ENCODE peak calls at places on chromosomes 6 and 20, in ten cellular contexts. E is HS-5, F is A172, W is breast epithelium, K is mucosa of gallbladder, N is MV-4-11, Q is NCI-H510A, A is SK-N-SH, J is heart left ventricle, O is coronary artery. D is an unnamed sample.

GRCh38 chr6:8743146-8743745 is 307.9 kb upstream of the SLC35B3 start:
- DNase-seq in F (peak; percentile 27), J (no peak), N (peak; percentile 37), A (no peak), O (no peak), W (no peak), K (no peak), Q (no peak), E (peak; percentile 34), D (no peak)

GRCh38 chr6:118784641-118785164 is 109.2 kb upstream of the ASF1A start:
- DNase-seq in W (peak; percentile 47), N (no peak), A (peak; percentile 33), O (no peak), E (no peak), J (peak; percentile 19), K (no peak), Q (no peak), F (no peak), D (peak; percentile 70)

GRCh38 chr6:21447987-21448386 is 145.6 kb upstream of the SOX4 start:
- DNase-seq in Q (no peak), J (no peak), O (no peak), W (no peak), A (no peak), E (no peak), N (no peak), K (no peak), F (no peak), D (no peak)

GRCh38 chr6:158039178-158039557 is 57.5 kb downstream of the SYNJ2 start:
- DNase-seq in Q (no peak), J (no peak), E (no peak), N (no peak), A (no peak), W (no peak), O (no peak), F (peak; percentile 71), K (no peak), D (no peak)

GRCh38 chr6:130359736-130360135 is 6.1 kb upstream of the TMEM200A start:
- DNase-seq in O (no peak), E (no peak), N (no peak), K (no peak), J (no peak), A (no peak), F (peak; percentile 39), Q (no peak), W (no peak), D (no peak)

GRCh38 chr6:170284126-170284773 is 6.6 kb downstream of the DLL1 start:
- DNase-seq in Q (no peak), N (no peak), E (no peak), F (no peak), A (no peak), K (no peak), O (no peak), J (no peak), W (no peak), D (no peak)

GRCh38 chr20:63978319-63979220 is 872 bp downstream of the SAMD10 start:
- DNase-seq in F (peak; percentile 39), K (peak; percentile 59), O (peak; percentile 76), A (peak; percentile 79), E (no peak), W (peak; percentile 69), N (peak; percentile 72), J (peak; percentile 86), Q (peak; percentile 86), D (peak; percentile 87)

GRCh38 chr6:53926505-53926904 is 131.7 kb downstream of the LRRC1 start:
- DNase-seq in N (no peak), W (peak; percentile 37), Q (no peak), O (no peak), A (no peak), F (peak; percentile 75), J (no peak), E (no peak), K (no peak), D (no peak)

GRCh38 chr6:102389994-102390393 is 996.5 kb downstream of the GRIK2 start:
- DNase-seq in F (no peak), J (no peak), O (no peak), E (no peak), K (no peak), N (no peak), W (no peak), A (no peak), Q (no peak), D (no peak)

GRCh38 chr20:38303908-38304379 is at the start of gene BPI:
- DNase-seq in K (peak; percentile 12), J (peak; percentile 45), A (no peak), F (peak; percentile 38), Q (no peak), E (no peak), O (no peak), W (peak; percentile 30), N (peak; percentile 98), D (peak; percentile 68)